ENCODE peak calls at places on chromosomes 1 and 21, in nine cellular contexts. O is upper lobe of left lung, D is A549, M is suprapubic skin, F is astrocyte of the spinal cord, J is endothelial cell of umbilical vein, N is LNCaP clone FGC, C is OCI-LY7, S is cardiac fibroblast. E is an unnamed sample.

GRCh38 chr1:179164494-179164893 is 65.0 kb downstream of the ABL2 start:
- DNase-seq in N (no peak), J (peak; percentile 52), M (no peak), D (peak; percentile 68), F (peak; percentile 51), S (peak; percentile 71), C (no peak), O (no peak), E (no peak)

GRCh38 chr1:13830616-13831280 is 130.8 kb downstream of the PRDM2 start:
- DNase-seq in M (peak; percentile 56), S (peak; percentile 24), N (no peak), D (no peak), C (no peak), O (peak; percentile 89), J (no peak), F (no peak), E (no peak)

GRCh38 chr1:97797403-97798183 is 123.2 kb downstream of the DPYD start:
- DNase-seq in N (no peak), D (no peak), J (peak; percentile 70), M (no peak), S (peak; percentile 58), C (no peak), O (no peak), F (peak; percentile 22), E (no peak)

GRCh38 chr1:31957701-31958674 is 19.8 kb upstream of the PTP4A2 start:
- DNase-seq in F (no peak), N (no peak), J (no peak), M (no peak), C (no peak), O (peak; percentile 52), D (peak; percentile 16), S (no peak), E (no peak)

GRCh38 chr1:42852608-42852980 is 6.2 kb downstream of the ZNF691 start:
- DNase-seq in F (no peak), N (no peak), J (no peak), M (no peak), O (no peak), C (peak; percentile 20), S (no peak), D (no peak), E (no peak)

GRCh38 chr1:172647987-172648386 is 10.9 kb upstream of the FASLG start:
- DNase-seq in F (no peak), S (peak; percentile 45), D (no peak), O (no peak), C (no peak), M (no peak), J (no peak), N (no peak), E (no peak)

GRCh38 chr1:237293804-237294203 is 251.8 kb downstream of the RYR2 start:
- DNase-seq in O (no peak), M (no peak), C (no peak), D (no peak), J (no peak), N (no peak), F (no peak), S (no peak), E (no peak)

GRCh38 chr1:114395863-114396262 is 115.1 kb downstream of the TRIM33 start:
- DNase-seq in O (no peak), C (no peak), D (no peak), N (no peak), F (no peak), M (no peak), J (no peak), S (no peak), E (no peak)

GRCh38 chr21:19557046-19557445 is 1153.5 kb upstream of the TMPRSS15 start:
- DNase-seq in N (no peak), F (no peak), O (no peak), M (no peak), S (no peak), J (no peak), D (no peak), C (no peak), E (no peak)

GRCh38 chr21:45866473-45867010 is 115.0 kb upstream of the COL6A1 start:
- DNase-seq in F (no peak), D (no peak), S (no peak), J (no peak), N (no peak), O (no peak), M (no peak), C (no peak), E (peak; percentile 36)

GRCh38 chr1:1121611-1122077 is 5.8 kb upstream of the C1orf159 start:
- DNase-seq in M (no peak), J (no peak), S (no peak), C (no peak), O (no peak), N (no peak), F (no peak), D (no peak), E (no peak)

GRCh38 chr1:1120096-1120495 is 4.2 kb upstream of the C1orf159 start:
- DNase-seq in J (no peak), C (no peak), F (no peak), S (no peak), O (no peak), N (no peak), D (no peak), M (peak; percentile 60), E (no peak)

GRCh38 chr1:1119272-1119890 is 3.5 kb upstream of the C1orf159 start:
- DNase-seq in F (no peak), D (no peak), J (no peak), S (no peak), N (no peak), C (no peak), M (peak; percentile 72), O (no peak), E (no peak)

GRCh38 chr1:1122078-1122811 is 6.4 kb upstream of the C1orf159 start:
- DNase-seq in M (peak; percentile 93), F (peak; percentile 46), D (peak; percentile 58), O (peak; percentile 81), N (no peak), S (peak; percentile 73), J (peak; percentile 57), C (peak; percentile 81), E (peak; percentile 96)

DNA sequence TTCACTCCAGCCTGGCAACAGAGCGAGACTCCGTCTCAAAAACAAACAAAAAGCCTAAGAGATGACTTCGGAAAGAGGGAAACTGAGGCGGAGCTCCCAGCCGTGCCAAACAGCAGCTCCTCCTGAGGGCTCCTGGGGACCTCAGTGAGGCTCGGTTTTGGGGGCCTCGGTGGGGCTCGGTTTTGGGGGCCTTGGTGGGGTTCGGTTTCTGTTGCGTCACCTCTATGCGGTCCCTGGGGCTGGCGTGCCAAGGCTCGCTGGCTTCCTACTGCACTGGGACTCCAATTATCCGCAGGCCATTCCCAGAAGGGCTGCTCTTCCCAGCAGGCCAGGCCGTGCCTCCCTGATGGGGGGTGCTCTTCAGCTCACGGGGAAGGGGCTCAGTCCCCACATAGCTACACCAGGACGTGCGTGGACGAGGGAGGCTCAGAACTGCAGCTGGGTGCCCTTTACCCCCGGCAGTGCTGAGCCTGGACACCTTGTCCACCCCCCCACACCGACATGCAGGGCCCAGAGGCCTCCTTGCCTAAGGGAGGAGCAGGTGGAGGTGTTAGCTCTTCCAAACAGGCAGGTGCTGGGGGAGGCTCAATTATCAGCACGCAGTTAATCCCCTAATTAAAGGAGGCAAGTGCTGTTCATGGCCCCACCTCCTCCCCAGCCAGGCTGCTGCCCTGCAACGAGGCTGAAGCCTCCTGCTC is 5.1 kb upstream of the C1orf159 start:
- DNase-seq in C (no peak), F (no peak), N (no peak), M (no peak), J (no peak), S (no peak), O (no peak), D (no peak), E (no peak)
- TF ChIP-seq CTCF in C (no peak), F (no peak), N (no peak), M (no peak), J (no peak), S (no peak), O (no peak), D (no peak), E (no peak)

DNA sequence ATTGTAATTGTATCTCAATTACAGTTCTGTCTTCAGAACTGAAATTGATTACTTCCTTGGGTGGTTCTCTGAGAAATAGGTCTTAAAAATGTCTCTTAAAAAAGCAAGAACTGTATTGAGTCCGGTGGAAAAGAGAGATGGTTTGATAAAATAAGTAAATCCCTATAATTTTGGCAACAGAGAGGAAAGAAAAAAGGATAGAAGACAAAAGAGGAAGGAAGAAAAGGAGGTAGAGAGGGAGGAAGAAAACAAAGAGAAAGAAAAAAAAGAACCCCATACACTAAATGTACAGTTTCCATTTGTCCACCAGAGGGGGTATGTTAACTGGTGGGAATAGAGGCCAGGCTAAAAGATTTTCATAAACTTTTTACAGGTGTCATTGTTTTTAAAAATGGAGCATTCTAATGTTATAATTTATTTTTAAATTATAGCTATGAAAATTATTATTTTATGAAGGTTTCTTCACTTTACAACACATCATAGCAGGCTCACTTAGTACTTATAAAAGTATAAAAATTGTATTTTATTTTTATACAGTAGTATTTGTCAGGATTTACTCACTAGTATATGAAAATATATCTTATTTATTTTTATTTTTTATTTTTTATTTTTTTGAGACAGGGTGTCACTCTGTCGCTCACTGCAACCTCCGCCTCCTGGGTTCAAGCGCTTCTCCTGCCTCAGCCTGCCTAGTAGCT is 2.1 kb upstream of the UBE2T start:
- DNase-seq in F (peak; percentile 48), S (peak; percentile 66), D (peak; percentile 58), C (peak; percentile 77), N (no peak), J (peak; percentile 40), M (no peak), O (no peak), E (no peak)
- H3K4me3 ChIP-seq in F (no peak overlapping the region), S (no peak overlapping the region), D (no peak overlapping the region), C (peak overlapping the region; percentile 51), N (no peak overlapping the region), J (no peak overlapping the region), M (no peak overlapping the region), O (no peak overlapping the region), E (no peak overlapping the region)

GRCh38 chr1:10901894-10902805 is 105.7 kb upstream of the CASZ1 start:
- DNase-seq in J (no peak), S (no peak), M (no peak), N (no peak), O (no peak), C (no peak), D (no peak), F (no peak), E (no peak)
- TF ChIP-seq CTCF in J (no peak), S (no peak), M (no peak), N (no peak), O (no peak), C (no peak), D (no peak), F (no peak), E (no peak)

GRCh38 chr1:44811234-44811633 is 2.9 kb downstream of the BTBD19 start:
- DNase-seq in M (peak; percentile 12), N (no peak), D (no peak), F (no peak), J (peak; percentile 34), S (no peak), O (no peak), C (no peak), E (no peak)

GRCh38 chr1:44810101-44810761 is 1.9 kb downstream of the BTBD19 start:
- DNase-seq in C (peak; percentile 48), S (no peak), N (peak; percentile 61), D (peak; percentile 50), F (peak; percentile 62), M (peak; percentile 86), O (peak; percentile 82), J (peak; percentile 32), E (peak; percentile 95)

GRCh38 chr1:44808063-44808937 is at the start of gene BTBD19:
- DNase-seq in N (no peak), S (peak; percentile 95), O (peak; percentile 67), J (peak; percentile 88), M (peak; percentile 94), F (peak; percentile 96), D (peak; percentile 65), C (no peak), E (peak; percentile 97)

GRCh38 chr1:44807364-44808062 is 362 bp upstream of the DYNLT4 start:
- DNase-seq in F (peak; percentile 100), J (peak; percentile 100), O (peak; percentile 99), C (peak; percentile 68), D (peak; percentile 97), S (peak; percentile 100), M (peak; percentile 99), N (peak; percentile 94), E (peak; percentile 100)

GRCh38 chr1:44808938-44809917 is 905 bp downstream of the BTBD19 start:
- DNase-seq in M (peak; percentile 83), S (peak; percentile 85), N (no peak), D (peak; percentile 46), J (peak; percentile 53), F (peak; percentile 80), C (peak; percentile 82), O (peak; percentile 79), E (peak; percentile 62)
- H3K4me3 ChIP-seq in M (peak overlapping the region; percentile 33), S (peak overlapping the region; percentile 53), N (no peak overlapping the region), D (peak overlapping the region; percentile 31), J (peak overlapping the region; percentile 50), F (peak overlapping the region; percentile 47), C (peak overlapping the region; percentile 9), O (peak overlapping the region; percentile 14), E (no peak overlapping the region)

E was measured in lower leg skin.